ENCODE peak calls at places on chromosomes 3 and 15, in six cellular contexts. O is tibial nerve, X is HepG2, U is ovary, P is A549, I is GM12878. W is an unnamed sample.

GRCh38 chr15:57881361-57881760 is 174.8 kb downstream of the POLR2M start:
- DNase-seq in O (no peak), U (no peak), I (no peak), P (no peak), X (no peak), W (no peak)

GRCh38 chr15:22979069-22979698 is 984 bp downstream of the CYFIP1 start:
- DNase-seq in X (peak; percentile 36), P (peak; percentile 67), I (no peak), U (no peak), O (no peak), W (no peak)

GRCh38 chr15:72216079-72216478 is 14.9 kb downstream of the PKM start:
- DNase-seq in P (no peak), U (no peak), I (no peak), O (no peak), X (no peak), W (no peak)

GRCh38 chr3:174322789-174323188 is 536.3 kb upstream of the NAALADL2 start:
- DNase-seq in U (no peak), P (no peak), I (no peak), O (no peak), X (no peak), W (no peak)

GRCh38 chr15:65421360-65422215 is 1.2 kb downstream of the IGDCC4 start:
- DNase-seq in I (no peak), U (peak; percentile 78), O (no peak), P (no peak), X (no peak), W (no peak)

GRCh38 chr3:39291903-39292329 is 12.1 kb upstream of the CX3CR1 start:
- DNase-seq in I (no peak), U (peak; percentile 26), O (peak; percentile 58), P (peak; percentile 72), X (peak; percentile 50), W (peak; percentile 95)

GRCh38 chr3:188421151-188421821 is 267.3 kb downstream of the LPP start:
- DNase-seq in U (no peak), X (no peak), I (no peak), O (no peak), P (no peak), W (no peak)

GRCh38 chr3:42340466-42340865 is 69.9 kb downstream of the LYZL4 start:
- DNase-seq in I (no peak), X (no peak), P (no peak), O (no peak), U (no peak), W (no peak)

GRCh38 chr3:27696906-27697305 is 25.2 kb downstream of the EOMES start:
- DNase-seq in X (no peak), O (no peak), I (no peak), U (no peak), P (no peak), W (no peak)

GRCh38 chr3:106825962-106826605 is 551.2 kb upstream of the CCDC54 start:
- DNase-seq in P (no peak), U (no peak), I (no peak), X (no peak), O (no peak), W (no peak)

GRCh38 chr3:28726840-28727239 is 378.2 kb upstream of the AZI2 start:
- DNase-seq in P (peak; percentile 8), I (peak; percentile 8), X (peak; percentile 10), U (no peak), O (no peak), W (no peak)

GRCh38 chr3:24365168-24365567 is 129.5 kb downstream of the THRB start:
- DNase-seq in U (no peak), P (peak; percentile 29), I (no peak), X (peak; percentile 90), O (no peak), W (no peak)

GRCh38 chr3:195066441-195066841 is 204.5 kb downstream of the XXYLT1 start:
- DNase-seq in I (no peak), O (no peak), X (no peak), P (no peak), U (no peak), W (no peak)

GRCh38 chr15:43920201-43920600 is 93.4 kb downstream of the WDR76 start:
- DNase-seq in O (no peak), U (no peak), X (no peak), I (no peak), P (no peak), W (no peak)

GRCh38 chr3:55485208-55485791 is 1.8 kb downstream of the WNT5A start:
- DNase-seq in O (no peak), I (peak; percentile 32), U (peak; percentile 80), X (peak; percentile 24), P (peak; percentile 53), W (no peak)

GRCh38 chr15:44315164-44315563 is 26.6 kb downstream of the GOLM2 start:
- DNase-seq in I (no peak), P (no peak), U (no peak), O (no peak), X (no peak), W (no peak)

GRCh38 chr3:193803288-193803687 is 210.3 kb downstream of the OPA1 start:
- DNase-seq in U (no peak), I (no peak), O (no peak), X (no peak), P (no peak), W (no peak)

GRCh38 chr3:183911087-183911486 is 26.4 kb upstream of the PARL start:
- DNase-seq in U (no peak), I (no peak), P (no peak), X (no peak), O (no peak), W (no peak)

GRCh38 chr3:51687472-51688205 is 16.6 kb downstream of the TEX264 start:
- DNase-seq in P (no peak), U (no peak), O (no peak), I (no peak), X (no peak), W (no peak)

GRCh38 chr3:106058485-106058884 is 189.7 kb upstream of the CBLB start:
- DNase-seq in X (no peak), O (no peak), U (no peak), I (no peak), P (no peak), W (no peak)

GRCh38 chr3:68256635-68257034 is 602.2 kb upstream of the SUCLG2 start:
- DNase-seq in X (no peak), I (no peak), U (no peak), O (no peak), P (no peak), W (no peak)

GRCh38 chr3:115217678-115218451 is 70.8 kb upstream of the ZBTB20 start:
- DNase-seq in X (peak; percentile 32), P (peak; percentile 22), U (peak; percentile 11), I (no peak), O (no peak), W (no peak)

GRCh38 chr15:90138071-90138833 is 36.0 kb upstream of the IDH2 start:
- DNase-seq in O (no peak), U (no peak), P (no peak), I (no peak), X (no peak), W (no peak)

GRCh38 chr3:150248116-150248864 is 159.8 kb upstream of the TSC22D2 start:
- DNase-seq in P (no peak), O (no peak), X (no peak), U (no peak), I (no peak), W (no peak)

GRCh38 chr3:13069495-13069894 is 3.7 kb downstream of the IQSEC1 start:
- DNase-seq in I (peak; percentile 42), P (no peak), X (no peak), U (no peak), O (no peak), W (no peak)

GRCh38 chr3:51275096-51275805 is 109.8 kb upstream of the MANF start:
- DNase-seq in U (no peak), P (no peak), X (no peak), I (no peak), O (no peak), W (no peak)

GRCh38 chr3:16136042-16136441 is 38.4 kb upstream of the GALNT15 start:
- DNase-seq in I (no peak), O (no peak), P (no peak), X (no peak), U (no peak), W (no peak)

GRCh38 chr3:99474776-99475175 is 163.6 kb upstream of the COL8A1 start:
- DNase-seq in I (no peak), P (no peak), O (no peak), U (no peak), X (no peak), W (no peak)

GRCh38 chr15:58264068-58264971 is 126.1 kb downstream of the AQP9 start:
- DNase-seq in X (no peak), I (no peak), O (no peak), U (no peak), P (no peak), W (no peak)

GRCh38 chr15:61086001-61086400 is 143.1 kb downstream of the RORA start:
- DNase-seq in I (no peak), O (no peak), X (no peak), U (no peak), P (no peak), W (no peak)

GRCh38 chr3:23275814-23276213 is 72.7 kb downstream of the UBE2E2 start:
- DNase-seq in X (no peak), O (no peak), U (no peak), P (no peak), I (no peak), W (no peak)

DNA sequence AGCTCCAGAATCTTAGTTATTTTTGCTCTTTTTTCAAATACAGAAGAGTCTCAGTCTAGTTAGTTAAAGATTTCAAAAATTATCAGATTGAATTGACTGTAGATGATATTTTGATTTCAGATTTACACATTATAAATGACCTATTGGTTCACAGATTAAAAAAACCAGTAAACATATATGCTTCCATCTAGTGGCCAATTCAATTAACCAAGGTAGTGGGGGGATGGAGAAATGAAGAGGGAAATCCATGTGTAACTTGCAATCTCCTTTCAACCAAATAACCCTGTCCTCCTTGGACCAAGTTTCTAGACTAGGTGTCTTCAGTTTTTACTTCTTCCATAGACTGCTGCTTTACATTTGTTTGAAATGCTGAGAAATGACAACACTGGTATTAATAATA is 789.8 kb downstream of the ROBO1 start:
- DNase-seq in O (no peak), X (peak; percentile 10), P (peak; percentile 15), I (no peak), U (no peak), W (no peak)
- TF ChIP-seq CTCF in O (no peak), X (peak; percentile 38), P (peak; percentile 52), I (no peak), U (no peak), W (no peak)

DNA sequence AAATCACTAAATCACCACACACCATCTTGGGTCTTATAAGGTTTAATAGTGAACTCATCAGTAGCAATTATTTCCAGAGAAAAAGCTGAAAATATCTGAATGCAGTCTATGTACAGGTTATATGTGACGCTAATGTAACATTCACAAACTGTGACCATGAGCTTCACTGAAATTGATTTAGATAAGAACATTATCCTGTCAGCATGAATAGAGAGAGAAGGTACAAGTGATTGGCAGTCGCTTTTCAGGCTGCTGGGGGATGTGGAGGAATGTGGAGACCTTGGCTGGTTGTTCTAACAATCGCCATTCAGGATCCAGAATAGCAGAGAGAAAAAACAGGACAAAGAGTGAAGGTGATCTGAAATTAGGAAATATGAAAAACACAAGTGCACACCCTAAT is 98.1 kb downstream of the CADPS start:
- DNase-seq in I (no peak), U (no peak), O (no peak), P (no peak), X (no peak), W (peak; percentile 37)
- TF ChIP-seq EP300 in I (no peak), U (no peak), O (no peak), P (no peak), X (no peak), W (no peak)

GRCh38 chr15:66644000-66644787 is 57.8 kb upstream of the SMAD6 start:
- DNase-seq in O (no peak), U (no peak), I (no peak), P (no peak), X (peak; percentile 59), W (no peak)
- TF ChIP-seq CTCF in O (no peak), U (no peak), I (no peak), P (no peak), X (no peak), W (no peak)

GRCh38 chr15:86839502-86839901 is 759.8 kb downstream of the AGBL1 start:
- DNase-seq in I (no peak), P (no peak), U (no peak), X (no peak), O (no peak), W (no peak)
- TF ChIP-seq EP300 in I (no peak), P (no peak), U (no peak), X (no peak), O (no peak), W (no peak)